ENCODE peak calls at places on chromosomes 2 and 18, in seven cellular contexts. One of them, this sample, is unnamed.
A peak's percentile ranks its signal among the peaks of the same experiment; 100 is the strongest.

GRCh38 chr2:104867351-104868080 is 13.6 kb downstream of the POU3F3 start:
- DNase-seq in IMR-90: no peak
- DNase-seq in kidney: peak; percentile 91
- DNase-seq in keratinocyte: no peak
- DNase-seq in CD8-positive, alpha-beta T cell: no peak
- DNase-seq in adrenal gland: no peak
- DNase-seq in uterus: no peak
- DNase-seq in this sample: no peak

GRCh38 chr2:238440767-238441166 is 14.0 kb downstream of the ASB1 start:
- DNase-seq in kidney: no peak
- DNase-seq in uterus: no peak
- DNase-seq in keratinocyte: no peak
- DNase-seq in CD8-positive, alpha-beta T cell: no peak
- DNase-seq in adrenal gland: no peak
- DNase-seq in IMR-90: no peak
- DNase-seq in this sample: no peak

GRCh38 chr18:62690416-62690815 is 24.9 kb upstream of the PHLPP1 start:
- DNase-seq in keratinocyte: no peak
- DNase-seq in adrenal gland: no peak
- DNase-seq in kidney: no peak
- DNase-seq in uterus: no peak
- DNase-seq in IMR-90: no peak
- DNase-seq in CD8-positive, alpha-beta T cell: no peak
- DNase-seq in this sample: no peak

GRCh38 chr2:113164234-113164929 is 9.4 kb upstream of the PSD4 start:
- DNase-seq in CD8-positive, alpha-beta T cell: no peak
- DNase-seq in uterus: no peak
- DNase-seq in keratinocyte: peak; percentile 61
- DNase-seq in adrenal gland: no peak
- DNase-seq in IMR-90: no peak
- DNase-seq in kidney: peak; percentile 55
- DNase-seq in this sample: peak; percentile 45

GRCh38 chr2:119431976-119432881 is 575 bp downstream of the TMEM37 start:
- DNase-seq in CD8-positive, alpha-beta T cell: no peak
- DNase-seq in kidney: peak; percentile 78
- DNase-seq in adrenal gland: peak; percentile 62
- DNase-seq in IMR-90: peak; percentile 9
- DNase-seq in keratinocyte: no peak
- DNase-seq in uterus: no peak
- DNase-seq in this sample: peak; percentile 51

GRCh38 chr2:109255594-109255993 is 126.6 kb downstream of the SH3RF3 start:
- DNase-seq in IMR-90: no peak
- DNase-seq in kidney: no peak
- DNase-seq in CD8-positive, alpha-beta T cell: no peak
- DNase-seq in keratinocyte: no peak
- DNase-seq in uterus: no peak
- DNase-seq in adrenal gland: no peak
- DNase-seq in this sample: no peak

GRCh38 chr2:48048725-48049124 is 142.4 kb upstream of the FBXO11 start:
- DNase-seq in IMR-90: no peak
- DNase-seq in kidney: no peak
- DNase-seq in keratinocyte: no peak
- DNase-seq in uterus: no peak
- DNase-seq in adrenal gland: no peak
- DNase-seq in CD8-positive, alpha-beta T cell: no peak
- DNase-seq in this sample: no peak

GRCh38 chr2:96509114-96509846 is 4.1 kb upstream of the NEURL3 start:
- DNase-seq in CD8-positive, alpha-beta T cell: peak; percentile 54
- DNase-seq in keratinocyte: no peak
- DNase-seq in adrenal gland: peak; percentile 92
- DNase-seq in uterus: peak; percentile 86
- DNase-seq in IMR-90: peak; percentile 84
- DNase-seq in kidney: peak; percentile 96
- DNase-seq in this sample: peak; percentile 92

GRCh38 chr2:1653137-1653789 is 91.1 kb downstream of the PXDN start:
- DNase-seq in kidney: peak; percentile 90
- DNase-seq in keratinocyte: no peak
- DNase-seq in IMR-90: peak; percentile 98
- DNase-seq in adrenal gland: no peak
- DNase-seq in CD8-positive, alpha-beta T cell: no peak
- DNase-seq in uterus: peak; percentile 82
- DNase-seq in this sample: peak; percentile 98

GRCh38 chr18:33578371-33579146 is 540 bp downstream of the ASXL3 start:
- DNase-seq in CD8-positive, alpha-beta T cell: no peak
- DNase-seq in uterus: peak; percentile 23
- DNase-seq in IMR-90: no peak
- DNase-seq in adrenal gland: peak; percentile 18
- DNase-seq in keratinocyte: no peak
- DNase-seq in kidney: peak; percentile 73
- DNase-seq in this sample: peak; percentile 65

GRCh38 chr2:96985630-96986385 is 572 bp downstream of the FAM178B start:
- DNase-seq in CD8-positive, alpha-beta T cell: no peak
- DNase-seq in kidney: no peak
- DNase-seq in adrenal gland: no peak
- DNase-seq in uterus: no peak
- DNase-seq in keratinocyte: no peak
- DNase-seq in IMR-90: no peak
- DNase-seq in this sample: no peak

GRCh38 chr2:237262838-237263771 is 150.9 kb downstream of the COL6A3 start:
- DNase-seq in adrenal gland: no peak
- DNase-seq in kidney: no peak
- DNase-seq in CD8-positive, alpha-beta T cell: no peak
- DNase-seq in IMR-90: peak; percentile 89
- DNase-seq in uterus: no peak
- DNase-seq in keratinocyte: no peak
- DNase-seq in this sample: no peak

GRCh38 chr18:39599251-39599650 is 2033.7 kb upstream of the CELF4 start:
- DNase-seq in CD8-positive, alpha-beta T cell: no peak
- DNase-seq in uterus: no peak
- DNase-seq in keratinocyte: no peak
- DNase-seq in IMR-90: no peak
- DNase-seq in adrenal gland: no peak
- DNase-seq in kidney: no peak
- DNase-seq in this sample: no peak

GRCh38 chr2:209473930-209474419 is 50.1 kb downstream of the MAP2 start:
- DNase-seq in adrenal gland: no peak
- DNase-seq in uterus: no peak
- DNase-seq in CD8-positive, alpha-beta T cell: no peak
- DNase-seq in keratinocyte: no peak
- DNase-seq in IMR-90: peak; percentile 88
- DNase-seq in kidney: no peak
- DNase-seq in this sample: no peak

DNA sequence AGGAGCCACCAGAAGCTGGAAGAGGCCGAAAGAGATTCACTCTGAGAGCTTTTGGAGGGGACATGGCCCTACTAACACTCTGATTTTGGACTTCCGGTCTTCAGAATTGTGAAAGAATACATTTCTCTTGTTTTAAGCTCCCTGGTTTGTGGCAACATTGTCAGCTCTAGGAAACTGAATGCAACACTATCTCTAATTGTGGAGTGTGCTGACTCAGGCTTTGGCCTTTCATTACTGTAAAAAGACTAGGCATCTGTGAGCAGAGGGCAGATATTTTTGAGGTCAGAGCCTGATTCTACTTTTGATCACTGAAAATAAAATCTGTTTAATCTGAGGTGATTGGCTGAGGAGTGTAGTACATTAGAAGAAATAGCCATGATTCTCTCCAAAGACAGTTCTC is 185.4 kb upstream of the FAM98A start:
- DNase-seq in keratinocyte: no peak
- DNase-seq in CD8-positive, alpha-beta T cell: no peak
- DNase-seq in kidney: no peak
- DNase-seq in uterus: no peak
- DNase-seq in adrenal gland: no peak
- DNase-seq in IMR-90: no peak
- DNase-seq in this sample: no peak
- H3K4me1 ChIP-seq in keratinocyte: no peaks in the 10 kb centered on the region
- H3K4me1 ChIP-seq in CD8-positive, alpha-beta T cell: no peaks in the 10 kb centered on the region
- H3K4me1 ChIP-seq in kidney: no peaks in the 10 kb centered on the region
- H3K4me1 ChIP-seq in uterus: no peaks in the 10 kb centered on the region
- H3K4me1 ChIP-seq in adrenal gland: no peaks in the 10 kb centered on the region
- H3K4me1 ChIP-seq in IMR-90: no peaks in the 10 kb centered on the region
- H3K4me1 ChIP-seq in this sample: no peaks in the 10 kb centered on the region

GRCh38 chr2:181178130-181178529 is 197.7 kb downstream of the UBE2E3 start:
- DNase-seq in keratinocyte: no peak
- DNase-seq in IMR-90: no peak
- DNase-seq in kidney: no peak
- DNase-seq in adrenal gland: no peak
- DNase-seq in uterus: no peak
- DNase-seq in CD8-positive, alpha-beta T cell: no peak
- DNase-seq in this sample: no peak

GRCh38 chr2:181176540-181176939 is 196.1 kb downstream of the UBE2E3 start:
- DNase-seq in adrenal gland: no peak
- DNase-seq in IMR-90: no peak
- DNase-seq in uterus: no peak
- DNase-seq in keratinocyte: no peak
- DNase-seq in kidney: no peak
- DNase-seq in CD8-positive, alpha-beta T cell: no peak
- DNase-seq in this sample: no peak

GRCh38 chr2:181177376-181177775 is 197.0 kb downstream of the UBE2E3 start:
- DNase-seq in uterus: no peak
- DNase-seq in CD8-positive, alpha-beta T cell: no peak
- DNase-seq in adrenal gland: no peak
- DNase-seq in IMR-90: no peak
- DNase-seq in kidney: no peak
- DNase-seq in keratinocyte: no peak
- DNase-seq in this sample: no peak

GRCh38 chr2:181174880-181175590 is 194.6 kb downstream of the UBE2E3 start:
- DNase-seq in kidney: no peak
- DNase-seq in uterus: no peak
- DNase-seq in keratinocyte: no peak
- DNase-seq in IMR-90: peak; percentile 50
- DNase-seq in CD8-positive, alpha-beta T cell: no peak
- DNase-seq in adrenal gland: no peak
- DNase-seq in this sample: no peak

DNA sequence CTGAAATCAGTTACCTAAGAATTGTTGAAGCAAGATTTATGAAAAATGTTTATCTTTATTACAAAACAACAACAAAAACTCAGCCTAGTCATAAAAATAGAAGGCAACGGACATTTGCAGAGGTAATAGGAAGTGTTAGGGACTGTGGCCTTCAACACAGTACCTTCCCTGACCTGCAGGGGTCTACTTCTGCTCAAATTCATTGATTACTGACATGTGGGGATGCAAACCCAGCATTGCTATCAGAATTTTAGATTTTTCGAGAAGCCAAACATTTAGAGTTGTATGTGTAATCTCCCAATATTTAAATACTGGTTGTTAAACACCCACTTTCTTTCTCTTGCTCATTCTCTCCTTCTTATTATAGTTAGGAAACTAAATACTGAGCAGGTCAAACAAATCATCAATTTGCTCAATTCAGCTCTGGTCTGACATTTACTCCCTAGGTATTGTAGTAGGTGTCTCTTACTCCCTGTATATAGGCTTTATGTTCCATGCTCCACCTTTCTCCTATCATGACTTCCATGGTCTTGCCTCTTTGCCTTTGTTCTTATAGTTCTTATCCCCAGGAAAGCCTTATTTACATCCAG is 198.5 kb downstream of the UBE2E3 start:
- DNase-seq in kidney: no peak
- DNase-seq in IMR-90: no peak
- DNase-seq in CD8-positive, alpha-beta T cell: peak; percentile 34
- DNase-seq in adrenal gland: no peak
- DNase-seq in keratinocyte: no peak
- DNase-seq in uterus: no peak
- DNase-seq in this sample: no peak
- TF ChIP-seq CTCF in kidney: no peak
- TF ChIP-seq CTCF in IMR-90: peak; percentile 16
- TF ChIP-seq CTCF in CD8-positive, alpha-beta T cell: peak; percentile 64
- TF ChIP-seq CTCF in adrenal gland: no peak
- TF ChIP-seq CTCF in keratinocyte: peak; percentile 57
- TF ChIP-seq CTCF in uterus: no peak
- TF ChIP-seq CTCF in this sample: no peak

DNA sequence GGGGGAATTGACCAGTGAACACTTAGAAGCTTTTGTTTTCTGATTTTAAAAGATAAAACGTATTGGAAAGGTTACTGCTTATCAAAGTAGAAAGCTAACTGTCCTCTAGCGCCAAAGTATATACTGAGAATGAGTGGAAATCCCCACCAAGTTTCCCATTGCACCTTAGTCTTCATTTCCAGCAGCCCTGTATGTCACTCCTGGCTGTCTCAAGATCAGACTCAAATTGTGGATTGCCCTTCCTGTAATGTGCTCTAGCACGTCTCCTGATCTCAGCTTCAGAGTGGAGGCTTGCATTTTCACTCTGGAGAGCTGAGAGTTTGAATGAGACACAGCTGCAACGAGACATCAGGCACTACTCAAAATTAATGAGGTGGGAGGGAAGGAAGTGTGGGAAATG is 26.6 kb downstream of the MFF start:
- DNase-seq in IMR-90: no peak
- DNase-seq in CD8-positive, alpha-beta T cell: no peak
- DNase-seq in uterus: no peak
- DNase-seq in kidney: no peak
- DNase-seq in keratinocyte: no peak
- DNase-seq in adrenal gland: no peak
- DNase-seq in this sample: no peak
- H3K4me3 ChIP-seq in IMR-90: no peak overlapping the region
- H3K4me3 ChIP-seq in CD8-positive, alpha-beta T cell: no peak overlapping the region
- H3K4me3 ChIP-seq in uterus: no peak overlapping the region
- H3K4me3 ChIP-seq in kidney: no peak overlapping the region
- H3K4me3 ChIP-seq in keratinocyte: no peak overlapping the region
- H3K4me3 ChIP-seq in adrenal gland: no peak overlapping the region
- H3K4me3 ChIP-seq in this sample: no peak overlapping the region

GRCh38 chr18:23226930-23227728 is 91.8 kb downstream of the CABLES1 start:
- DNase-seq in CD8-positive, alpha-beta T cell: no peak
- DNase-seq in kidney: no peak
- DNase-seq in keratinocyte: no peak
- DNase-seq in IMR-90: peak; percentile 94
- DNase-seq in uterus: peak; percentile 69
- DNase-seq in adrenal gland: no peak
- DNase-seq in this sample: peak; percentile 39
- H3K4me1 ChIP-seq in CD8-positive, alpha-beta T cell: peaks cover 10% of the 10 kb centered on the region
- H3K4me1 ChIP-seq in kidney: peaks cover 37% of the 10 kb centered on the region
- H3K4me1 ChIP-seq in keratinocyte: peaks cover 19% of the 10 kb centered on the region
- H3K4me1 ChIP-seq in IMR-90: peaks cover 38% of the 10 kb centered on the region
- H3K4me1 ChIP-seq in uterus: peaks cover 24% of the 10 kb centered on the region
- H3K4me1 ChIP-seq in adrenal gland: peaks cover 13% of the 10 kb centered on the region
- H3K4me1 ChIP-seq in this sample: peaks cover 55% of the 10 kb centered on the region

GRCh38 chr2:230927711-230928341 is 2.8 kb upstream of the GPR55 start:
- DNase-seq in keratinocyte: no peak
- DNase-seq in adrenal gland: no peak
- DNase-seq in uterus: no peak
- DNase-seq in CD8-positive, alpha-beta T cell: no peak
- DNase-seq in IMR-90: no peak
- DNase-seq in kidney: no peak
- DNase-seq in this sample: peak; percentile 53

GRCh38 chr2:230925443-230925878 is 419 bp upstream of the GPR55 start:
- DNase-seq in IMR-90: no peak
- DNase-seq in CD8-positive, alpha-beta T cell: no peak
- DNase-seq in kidney: no peak
- DNase-seq in adrenal gland: no peak
- DNase-seq in keratinocyte: no peak
- DNase-seq in uterus: no peak
- DNase-seq in this sample: peak; percentile 7

GRCh38 chr2:230924470-230925341 is at the start of gene GPR55:
- DNase-seq in uterus: no peak
- DNase-seq in keratinocyte: no peak
- DNase-seq in IMR-90: no peak
- DNase-seq in CD8-positive, alpha-beta T cell: peak; percentile 62
- DNase-seq in kidney: no peak
- DNase-seq in adrenal gland: no peak
- DNase-seq in this sample: peak; percentile 54

GRCh38 chr2:230924092-230924469 is 961 bp downstream of the GPR55 start:
- DNase-seq in kidney: no peak
- DNase-seq in IMR-90: no peak
- DNase-seq in keratinocyte: no peak
- DNase-seq in adrenal gland: no peak
- DNase-seq in uterus: no peak
- DNase-seq in CD8-positive, alpha-beta T cell: no peak
- DNase-seq in this sample: no peak

GRCh38 chr2:230925879-230926765 is 1.1 kb upstream of the GPR55 start:
- DNase-seq in adrenal gland: no peak
- DNase-seq in keratinocyte: no peak
- DNase-seq in CD8-positive, alpha-beta T cell: no peak
- DNase-seq in kidney: no peak
- DNase-seq in IMR-90: no peak
- DNase-seq in uterus: no peak
- DNase-seq in this sample: peak; percentile 32
- TF ChIP-seq CTCF in adrenal gland: no peak
- TF ChIP-seq CTCF in keratinocyte: no peak
- TF ChIP-seq CTCF in CD8-positive, alpha-beta T cell: no peak
- TF ChIP-seq CTCF in kidney: no peak
- TF ChIP-seq CTCF in IMR-90: no peak
- TF ChIP-seq CTCF in uterus: no peak
- TF ChIP-seq CTCF in this sample: no peak